ENCODE peak calls at places on chromosomes 6 and 20, in four cellular contexts. W, R, D and E are unnamed samples.

GRCh38 chr20:25053207-25054132 is 4.5 kb downstream of the ACSS1 start:
- DNase-seq in W (peak), R (no peak), D (no peak), E (no peak)

GRCh38 chr6:34070315-34071110 is 75.4 kb downstream of the GRM4 start:
- DNase-seq in W (no peak), R (no peak), D (no peak), E (no peak)

GRCh38 chr6:129102741-129103140 is 219.8 kb downstream of the LAMA2 start:
- DNase-seq in W (peak), R (no peak), D (no peak), E (no peak)

GRCh38 chr20:37776049-37776448 is 82.2 kb downstream of the CTNNBL1 start:
- DNase-seq in W (no peak), R (no peak), D (no peak), E (no peak)

GRCh38 chr20:33897313-33897912 is 86.3 kb downstream of the CHMP4B start:
- DNase-seq in W (no peak), R (no peak), D (peak), E (no peak)

GRCh38 chr6:157840776-157841175 is 17.7 kb downstream of the SNX9 start:
- DNase-seq in W (no peak), R (no peak), D (peak), E (no peak)

GRCh38 chr6:90088009-90088408 is 193.7 kb downstream of the GJA10 start:
- DNase-seq in W (peak), R (no peak), D (peak), E (no peak)

GRCh38 chr20:58719971-58720371 is 27.4 kb downstream of the NPEPL1 start:
- DNase-seq in W (no peak), R (no peak), D (no peak), E (peak)

GRCh38 chr20:8322654-8323053 is 190.6 kb downstream of the PLCB1 start:
- DNase-seq in W (no peak), R (no peak), D (no peak), E (no peak)

GRCh38 chr6:14068133-14068532 is 49.4 kb upstream of the CD83 start:
- DNase-seq in W (no peak), R (no peak), D (peak), E (no peak)

GRCh38 chr6:44043036-44043478 is 84.2 kb downstream of the MRPL14 start:
- DNase-seq in W (no peak), R (no peak), D (peak), E (no peak)

GRCh38 chr6:74065713-74066112 is 369.7 kb downstream of the CD109 start:
- DNase-seq in W (no peak), R (no peak), D (no peak), E (no peak)

GRCh38 chr20:40677343-40677924 is 11.6 kb downstream of the MAFB start:
- DNase-seq in W (no peak), R (no peak), D (no peak), E (no peak)

GRCh38 chr6:30888472-30889137 is 4.3 kb downstream of the DDR1 start:
- DNase-seq in W (no peak), R (no peak), D (peak), E (no peak)

GRCh38 chr6:40999498-41000070 is 39.4 kb downstream of the UNC5CL start:
- DNase-seq in W (peak), R (no peak), D (peak), E (no peak)

GRCh38 chr6:128527375-128527774 is 7.0 kb upstream of the PTPRK start:
- DNase-seq in W (no peak), R (no peak), D (no peak), E (no peak)

GRCh38 chr6:120981835-120982234 is 352.4 kb downstream of the TBC1D32 start:
- DNase-seq in W (no peak), R (no peak), D (no peak), E (no peak)

GRCh38 chr20:21518292-21518991 is 4.6 kb upstream of the NKX2-2 start:
- DNase-seq in W (no peak), R (no peak), D (no peak), E (no peak)

GRCh38 chr6:124683507-124683906 is 278.7 kb upstream of the RNF217 start:
- DNase-seq in W (no peak), R (no peak), D (no peak), E (no peak)

GRCh38 chr6:145199961-145200360 is 535.4 kb downstream of the EPM2A start:
- DNase-seq in W (no peak), R (no peak), D (no peak), E (no peak)

GRCh38 chr6:56802570-56802969 is 152.3 kb upstream of the BEND6 start:
- DNase-seq in W (no peak), R (no peak), D (peak), E (no peak)

GRCh38 chr6:43828711-43829110 is 58.7 kb downstream of the VEGFA start:
- DNase-seq in W (no peak), R (no peak), D (no peak), E (no peak)

GRCh38 chr6:170108456-170108855 is 182.4 kb downstream of the DLL1 start:
- DNase-seq in W (no peak), R (no peak), D (no peak), E (no peak)

GRCh38 chr6:163667372-163668060 is 253.0 kb downstream of the QKI start:
- DNase-seq in W (no peak), R (no peak), D (peak), E (no peak)

GRCh38 chr6:43394982-43395381 is 25.5 kb upstream of the ZNF318 start:
- DNase-seq in W (no peak), R (no peak), D (no peak), E (no peak)

GRCh38 chr6:78492351-78493010 is 374.9 kb upstream of the IRAK1BP1 start:
- DNase-seq in W (no peak), R (no peak), D (peak), E (no peak)

GRCh38 chr6:43503443-43503842 is 6.7 kb downstream of the LRRC73 start:
- DNase-seq in W (no peak), R (no peak), D (no peak), E (no peak)

GRCh38 chr20:34774886-34775285 is 50.6 kb downstream of the NCOA6 start:
- DNase-seq in W (no peak), R (no peak), D (no peak), E (no peak)